ENCODE peak calls at places on chromosomes 16 and 17, in six cellular contexts. Z is Calu3, I is chondrocyte, V is ovary, Q is IMR-90, D is fibroblast of lung. H is an unnamed sample.
A peak's percentile ranks its signal among the peaks of the same experiment; 100 is the strongest.

GRCh38 chr16:3857189-3858013 is 23.1 kb downstream of the CREBBP start:
- DNase-seq in I (no peak), D (peak; percentile 36), Z (no peak), V (no peak), Q (peak; percentile 67), H (peak; percentile 78)

GRCh38 chr17:78359936-78360370 is at the start of gene SOCS3:
- DNase-seq in Q (peak; percentile 94), I (peak; percentile 96), D (peak; percentile 95), Z (peak; percentile 98), V (peak; percentile 94), H (peak; percentile 98)

GRCh38 chr16:87936375-87937230 is at the start of gene CA5A:
- DNase-seq in I (no peak), V (no peak), D (no peak), Q (no peak), Z (no peak), H (no peak)

GRCh38 chr16:12027091-12027490 is 50.6 kb downstream of the SNX29 start:
- DNase-seq in Z (peak; percentile 71), D (peak; percentile 12), V (no peak), Q (no peak), I (no peak), H (no peak)

GRCh38 chr16:6709736-6710135 is 622.9 kb upstream of the RBFOX1 start:
- DNase-seq in Q (no peak), D (no peak), I (no peak), V (no peak), Z (no peak), H (no peak)

GRCh38 chr16:88570691-88571092 is 489 bp downstream of the ZC3H18 start:
- DNase-seq in I (no peak), Z (no peak), V (no peak), D (peak; percentile 4), Q (no peak), H (no peak)

GRCh38 chr17:82611140-82612058 is 36.8 kb downstream of the WDR45B start:
- DNase-seq in Q (peak; percentile 60), V (no peak), D (peak; percentile 49), Z (no peak), I (no peak), H (peak; percentile 49)

GRCh38 chr17:17096438-17097178 is 54.4 kb downstream of the MPRIP start:
- DNase-seq in Q (peak; percentile 59), V (no peak), D (peak; percentile 35), Z (peak; percentile 55), I (no peak), H (peak; percentile 76)

GRCh38 chr16:87351320-87351698 is 32.3 kb downstream of the FBXO31 start:
- DNase-seq in Z (no peak), I (no peak), Q (no peak), V (no peak), D (no peak), H (peak; percentile 14)

GRCh38 chr16:85523602-85524364 is 89.3 kb upstream of the GSE1 start:
- DNase-seq in Q (peak; percentile 45), Z (peak; percentile 58), D (peak; percentile 46), V (peak; percentile 62), I (no peak), H (peak; percentile 29)

GRCh38 chr17:50127661-50128361 is 2.1 kb downstream of the SAMD14 start:
- DNase-seq in I (no peak), V (no peak), Z (peak; percentile 26), D (peak; percentile 62), Q (peak; percentile 45), H (peak; percentile 28)

GRCh38 chr17:45672301-45672700 is 111.8 kb upstream of the CRHR1 start:
- DNase-seq in I (no peak), Q (no peak), Z (no peak), D (no peak), V (no peak), H (no peak)

GRCh38 chr16:3490911-3491629 is 4.2 kb downstream of the C16orf90 start:
- DNase-seq in D (no peak), V (no peak), Z (no peak), I (peak; percentile 80), Q (no peak), H (no peak)

GRCh38 chr17:49548506-49549310 is 27.0 kb upstream of the NXPH3 start:
- DNase-seq in V (no peak), I (no peak), D (peak; percentile 26), Q (peak; percentile 30), Z (peak; percentile 79), H (peak; percentile 36)

GRCh38 chr17:63645775-63646491 is 23.7 kb downstream of the MAP3K3 start:
- DNase-seq in Q (no peak), V (no peak), Z (no peak), D (peak; percentile 49), I (no peak), H (peak; percentile 37)

GRCh38 chr17:40598928-40599627 is 33.8 kb upstream of the CCR7 start:
- DNase-seq in D (no peak), V (no peak), Z (no peak), Q (peak; percentile 37), I (no peak), H (no peak)

GRCh38 chr16:16925432-16925831 is 545.3 kb downstream of the XYLT1 start:
- DNase-seq in V (no peak), D (no peak), Z (no peak), Q (no peak), I (no peak), H (no peak)

GRCh38 chr17:73343168-73343634 is 31.4 kb upstream of the CDC42EP4 start:
- DNase-seq in Z (no peak), I (no peak), Q (peak; percentile 88), D (peak; percentile 84), V (peak; percentile 85), H (peak; percentile 84)

GRCh38 chr16:67833035-67833417 is 9.1 kb upstream of the THAP11 start:
- DNase-seq in V (no peak), I (no peak), Z (no peak), Q (peak; percentile 80), D (peak; percentile 77), H (peak; percentile 71)

GRCh38 chr16:85252461-85252860 is 140.2 kb upstream of the CIBAR2 start:
- DNase-seq in Z (no peak), I (no peak), Q (no peak), V (no peak), D (no peak), H (no peak)

GRCh38 chr16:15843635-15844279 is 13.1 kb downstream of the MYH11 start:
- DNase-seq in V (no peak), Z (no peak), D (peak; percentile 77), Q (peak; percentile 69), I (no peak), H (peak; percentile 13)

GRCh38 chr17:45113424-45113754 is 18.9 kb downstream of the PLCD3 start:
- DNase-seq in Q (no peak), I (no peak), D (no peak), Z (no peak), V (no peak), H (no peak)

GRCh38 chr16:73298562-73298961 is 250.6 kb upstream of the ZFHX3 start:
- DNase-seq in V (no peak), Z (no peak), Q (peak; percentile 61), D (peak; percentile 36), I (no peak), H (peak; percentile 38)

GRCh38 chr17:81510524-81510797 is 2.1 kb downstream of the ACTG1 start:
- DNase-seq in Z (no peak), I (no peak), Q (no peak), V (no peak), D (no peak), H (no peak)

GRCh38 chr17:48131216-48131824 is 23.8 kb downstream of the SNX11 start:
- DNase-seq in I (no peak), V (peak; percentile 66), D (peak; percentile 51), Q (peak; percentile 66), Z (peak; percentile 85), H (peak; percentile 59)

GRCh38 chr17:42233148-42233547 is 38.9 kb upstream of the GHDC start:
- DNase-seq in Q (peak; percentile 65), D (peak; percentile 69), I (no peak), V (no peak), Z (no peak), H (peak; percentile 67)

DNA sequence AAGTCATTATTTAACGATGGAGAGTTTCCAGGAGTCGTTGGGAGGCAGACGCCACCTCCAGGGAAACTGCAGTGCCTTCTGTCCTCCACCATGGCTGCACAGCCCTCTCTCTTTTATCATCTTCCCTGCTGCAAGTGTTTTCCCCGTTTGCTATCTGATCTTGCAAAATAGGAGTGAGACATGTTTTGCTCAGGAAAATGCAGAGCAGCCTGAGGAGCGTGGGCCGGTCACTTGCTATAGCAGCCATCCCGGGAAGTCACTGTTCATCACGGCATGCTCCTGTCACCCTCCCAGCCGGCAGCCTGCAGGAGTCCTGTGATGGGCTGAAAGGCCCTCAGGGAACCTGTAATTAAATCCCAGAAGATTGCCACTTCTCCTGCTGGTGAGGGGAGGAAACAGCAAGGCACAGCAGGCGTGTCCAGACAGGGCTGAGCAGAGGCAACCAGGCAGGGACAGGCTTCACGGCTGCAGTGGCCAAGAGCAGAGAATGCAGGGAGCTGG is 143.1 kb downstream of the GSG1L start:
- DNase-seq in Z (peak; percentile 20), Q (no peak), I (no peak), D (no peak), V (no peak), H (no peak)
- TF ChIP-seq CTCF in Z (peak; percentile 25), Q (peak; percentile 12), I (peak; percentile 35), D (no peak), V (no peak), H (no peak)

GRCh38 chr16:56743840-56744239 is 13.9 kb downstream of the NUP93 start:
- DNase-seq in D (peak; percentile 55), Z (no peak), V (no peak), Q (peak; percentile 49), I (no peak), H (peak; percentile 83)
- TF ChIP-seq CTCF in D (no peak), Z (no peak), V (no peak), Q (no peak), I (no peak), H (peak; percentile 24)

DNA sequence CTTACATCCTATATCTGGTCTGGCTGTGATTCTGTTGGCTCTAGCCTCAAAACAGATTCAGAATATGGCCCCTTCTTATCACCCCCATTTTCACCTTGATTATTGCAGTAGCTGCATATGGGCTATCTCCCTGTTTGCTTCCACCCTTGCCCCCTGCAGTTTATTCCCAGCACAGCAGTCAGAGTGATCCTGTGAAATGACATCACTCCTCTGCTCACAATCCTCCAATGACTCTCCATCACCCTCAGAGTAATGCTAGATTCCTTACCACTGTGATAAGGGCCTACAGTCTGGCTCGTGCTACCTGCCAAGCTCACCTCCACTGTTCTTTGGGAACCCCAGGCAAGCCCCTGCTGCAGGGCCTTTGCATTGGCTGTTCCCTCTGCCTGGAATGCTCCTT is 92.5 kb downstream of the ASIC2 start:
- DNase-seq in Z (no peak), I (no peak), Q (peak; percentile 20), D (peak; percentile 41), V (no peak), H (no peak)
- TF ChIP-seq CTCF in Z (no peak), I (peak; percentile 9), Q (peak; percentile 37), D (peak; percentile 33), V (no peak), H (peak; percentile 28)

DNA sequence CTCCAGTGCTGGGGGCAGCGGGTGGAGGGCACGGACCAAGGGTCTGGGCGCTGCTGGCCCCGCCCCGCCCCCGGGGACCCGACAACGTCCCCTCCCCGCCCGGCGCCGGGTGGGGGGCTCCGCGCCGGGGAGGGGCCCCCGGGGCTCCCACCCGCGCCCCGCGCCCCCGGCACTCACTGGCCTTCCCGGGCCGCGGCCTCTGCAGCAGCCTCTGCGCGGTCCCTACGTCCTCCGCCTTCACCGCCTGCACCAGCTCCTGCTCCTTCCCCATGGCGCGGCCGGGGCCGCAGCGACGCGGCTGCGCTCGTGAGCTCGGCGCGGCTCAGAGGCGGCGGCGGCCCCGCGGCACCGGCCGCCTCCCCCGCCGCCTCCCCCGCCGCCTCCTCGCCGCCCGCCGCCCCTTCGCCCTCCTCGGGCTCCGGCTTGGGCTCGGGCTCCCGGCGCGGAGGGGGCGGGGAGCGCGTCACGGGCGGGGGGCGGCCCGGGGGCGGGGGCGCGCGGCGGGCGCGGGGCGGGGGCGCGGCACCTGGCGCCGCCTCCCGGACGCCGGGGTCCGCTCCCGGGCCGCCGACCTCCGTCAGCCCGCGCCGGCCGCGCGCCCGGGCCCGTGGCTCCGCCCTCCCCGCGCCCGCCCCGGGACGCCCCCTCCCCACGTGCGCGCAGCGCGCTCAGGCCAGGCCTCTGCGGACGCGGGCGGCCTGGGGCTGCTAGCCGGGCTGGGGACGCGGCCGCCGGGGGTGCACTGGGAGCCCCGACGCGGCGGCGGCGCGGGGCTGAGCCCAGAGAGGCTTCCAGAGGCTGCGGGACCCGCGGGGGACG is at the start of gene CASKIN1:
- DNase-seq in I (no peak), V (no peak), Z (peak; percentile 36), Q (no peak), D (peak; percentile 15), H (no peak)
- TF ChIP-seq CTCF in I (no peak), V (no peak), Z (no peak), Q (no peak), D (no peak), H (no peak)